ENCODE peak calls at places on chromosomes 13 and 19, in six cellular contexts. K is left ventricle myocardium inferior, P is Caco-2, F is heart right ventricle, D is GM23338, R is keratinocyte. G is an unnamed sample.

GRCh38 chr13:113137656-113138292 is 15.2 kb downstream of the F10 start:
- DNase-seq in K (no peak), P (no peak), F (no peak), D (no peak), R (no peak), G (no peak)

GRCh38 chr13:24389506-24389905 is 80.1 kb downstream of the C1QTNF9 start:
- DNase-seq in K (no peak), P (no peak), F (no peak), D (no peak), R (no peak), G (no peak)

GRCh38 chr19:10093295-10094186 is 7.4 kb downstream of the SHFL start:
- DNase-seq in K (no peak), P (no peak), F (no peak), D (peak; percentile 54), R (no peak), G (no peak)

GRCh38 chr13:81395368-81395767 is 1054.4 kb upstream of the SPRY2 start:
- DNase-seq in K (no peak), P (no peak), F (no peak), D (peak; percentile 79), R (no peak), G (no peak)

GRCh38 chr13:33186851-33187250 is 98.7 kb downstream of the STARD13 start:
- DNase-seq in K (no peak), P (no peak), F (no peak), D (peak; percentile 65), R (no peak), G (no peak)

GRCh38 chr13:77351326-77351725 is 24.4 kb upstream of the MYCBP2 start:
- DNase-seq in K (no peak), P (no peak), F (no peak), D (no peak), R (no peak), G (no peak)

GRCh38 chr19:3479819-3480215 is 508 bp downstream of the SMIM24 start:
- DNase-seq in K (no peak), P (no peak), F (no peak), D (peak; percentile 89), R (no peak), G (no peak)

GRCh38 chr13:102848956-102849355 is 3.1 kb downstream of the ERCC5 start:
- DNase-seq in K (no peak), P (no peak), F (no peak), D (no peak), R (no peak), G (no peak)

GRCh38 chr13:22014469-22014868 is 343.6 kb downstream of the FGF9 start:
- DNase-seq in K (no peak), P (peak; percentile 60), F (no peak), D (no peak), R (peak; percentile 1), G (no peak)

DNA sequence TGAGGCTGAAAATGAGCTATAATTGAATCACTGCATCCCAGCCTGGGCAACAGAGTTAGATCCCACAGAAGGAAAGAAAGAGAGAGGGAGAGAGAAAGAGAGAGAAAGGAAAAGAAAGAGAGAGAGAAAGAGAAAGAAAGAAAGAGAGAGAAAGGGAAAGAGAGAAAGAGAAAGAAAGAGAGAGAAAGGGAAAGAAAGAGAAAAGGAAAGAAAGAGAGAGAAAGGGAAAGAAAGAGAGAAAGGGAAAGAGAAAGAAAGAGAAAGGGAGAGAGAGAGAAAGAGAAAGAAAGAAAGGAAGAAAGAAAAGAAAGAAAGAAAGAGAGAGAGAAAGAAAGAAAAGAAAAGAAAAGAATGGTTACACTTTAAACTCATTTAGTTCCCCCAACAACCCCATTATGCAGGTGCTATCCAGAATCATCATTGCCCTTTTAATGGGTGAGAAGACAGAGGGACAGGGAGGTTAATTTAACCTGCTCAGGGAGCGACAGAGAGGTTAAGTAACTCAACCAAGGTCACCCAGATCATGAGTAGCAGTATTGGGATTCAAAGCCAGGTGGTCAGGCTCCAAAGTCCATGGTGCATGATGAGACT is 10.2 kb upstream of the DPP9 start:
- DNase-seq in K (no peak), P (no peak), F (no peak), D (no peak), R (no peak), G (no peak)
- TF ChIP-seq CTCF in K (no peak), P (no peak), F (no peak), D (no peak), R (no peak), G (no peak)

DNA sequence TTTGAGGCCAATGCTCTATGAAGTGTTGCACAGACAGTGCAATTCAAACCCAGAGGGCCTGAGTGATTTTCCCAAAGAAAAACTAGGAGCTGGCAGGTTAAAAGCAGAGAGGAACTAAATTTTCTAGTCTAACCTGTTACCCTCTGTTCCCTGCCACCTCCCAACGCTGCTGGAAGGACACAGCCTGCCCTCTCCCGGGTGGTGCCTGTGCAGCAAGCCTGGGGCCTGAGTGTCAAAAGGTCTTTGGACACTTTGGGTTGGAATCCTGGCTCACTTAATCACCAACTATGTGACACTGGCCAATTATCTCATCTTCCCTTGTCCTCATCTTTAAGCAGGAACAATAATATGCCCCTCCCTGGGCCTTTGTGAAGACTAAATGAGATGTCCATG is 58.3 kb upstream of the WASF3 start:
- DNase-seq in K (no peak), P (peak; percentile 57), F (no peak), D (no peak), R (no peak), G (peak; percentile 45)
- TF ChIP-seq CTCF in K (no peak), P (peak; percentile 50), F (no peak), D (no peak), R (peak; percentile 21), G (no peak)

GRCh38 chr19:51131780-51132680 is 7.3 kb downstream of the SIGLEC9 start:
- DNase-seq in K (peak; percentile 69), P (peak; percentile 72), F (peak; percentile 60), D (peak; percentile 59), R (no peak), G (peak; percentile 70)
- TF ChIP-seq CTCF in K (peak; percentile 25), P (peak; percentile 20), F (peak; percentile 15), D (no peak), R (no peak), G (no peak)

GRCh38 chr19:13228561-13228960 is 78.3 kb downstream of the IER2 start:
- DNase-seq in K (no peak), P (no peak), F (no peak), D (no peak), R (no peak), G (no peak)
- TF ChIP-seq CTCF in K (no peak), P (no peak), F (no peak), D (no peak), R (no peak), G (no peak)

G was measured in sigmoid colon.